ENCODE peak calls at places on chromosomes 11 and 22, in ten cellular contexts. Y, A, J, S, E, D, N, L, B and X are unnamed samples.
A peak's percentile ranks its signal among the peaks of the same experiment; 100 is the strongest.

GRCh38 chr22:50439314-50440250 is 35.3 kb downstream of the SBF1 start:
- DNase-seq in A (no peak), L (no peak), B (no peak), N (no peak), S (no peak), Y (no peak), D (no peak), E (no peak), J (no peak), X (no peak)

GRCh38 chr11:134478176-134478575 is 66.1 kb upstream of the B3GAT1 start:
- DNase-seq in Y (no peak), J (no peak), D (no peak), B (no peak), N (no peak), L (no peak), S (no peak), E (no peak), A (no peak), X (no peak)

GRCh38 chr11:35427158-35427557 is 7.8 kb upstream of the SLC1A2 start:
- DNase-seq in N (no peak), L (no peak), Y (peak; percentile 66), D (no peak), B (peak; percentile 87), J (no peak), S (no peak), A (peak; percentile 55), E (no peak), X (peak; percentile 43)

GRCh38 chr11:14242198-14242597 is 116.8 kb downstream of the RRAS2 start:
- DNase-seq in A (no peak), N (no peak), B (no peak), D (no peak), E (no peak), Y (no peak), L (no peak), J (no peak), S (peak; percentile 60), X (no peak)

GRCh38 chr11:17578958-17579357 is 31.9 kb downstream of the OTOG start:
- DNase-seq in A (no peak), N (no peak), J (no peak), L (no peak), D (no peak), E (no peak), Y (no peak), S (no peak), B (no peak), X (no peak)

GRCh38 chr22:49269928-49270327 is 557.7 kb downstream of the BRD1 start:
- DNase-seq in L (peak; percentile 46), E (no peak), A (no peak), D (no peak), S (peak; percentile 4), Y (no peak), J (no peak), N (no peak), B (no peak), X (no peak)

GRCh38 chr11:18633256-18634139 is 644 bp downstream of the SPTY2D1 start:
- DNase-seq in B (peak; percentile 53), S (peak; percentile 22), E (no peak), J (peak; percentile 11), N (no peak), L (peak; percentile 16), Y (no peak), D (no peak), A (no peak), X (no peak)

GRCh38 chr11:101960231-101960630 is 43.9 kb upstream of the ANGPTL5 start:
- DNase-seq in D (no peak), Y (no peak), A (no peak), L (no peak), N (no peak), S (no peak), J (no peak), B (peak; percentile 1), E (no peak), X (no peak)

GRCh38 chr11:120024046-120024445 is 113.9 kb downstream of the TRIM29 start:
- DNase-seq in J (no peak), S (no peak), A (no peak), D (no peak), L (no peak), B (no peak), E (no peak), Y (no peak), N (no peak), X (peak; percentile 12)

GRCh38 chr11:47324520-47324919 is 28.0 kb downstream of the MYBPC3 start:
- DNase-seq in Y (no peak), N (no peak), A (no peak), E (no peak), L (no peak), D (no peak), B (no peak), J (no peak), S (no peak), X (no peak)

GRCh38 chr11:58286249-58286648 is 18.2 kb upstream of the OR10W1 start:
- DNase-seq in S (peak; percentile 39), D (no peak), B (peak; percentile 45), Y (no peak), E (peak; percentile 23), J (peak; percentile 47), A (no peak), N (no peak), L (no peak), X (peak; percentile 56)

GRCh38 chr11:96044311-96044710 is 120.4 kb upstream of the MTMR2 start:
- DNase-seq in A (no peak), N (no peak), D (no peak), S (no peak), E (no peak), B (no peak), L (no peak), J (no peak), Y (no peak), X (no peak)

GRCh38 chr22:38862375-38863329 is 9.4 kb downstream of the CBX6 start:
- DNase-seq in D (no peak), E (no peak), A (no peak), N (no peak), J (no peak), S (peak; percentile 54), Y (no peak), B (peak; percentile 63), L (no peak), X (no peak)

GRCh38 chr22:38861927-38862326 is 10.1 kb downstream of the CBX6 start:
- DNase-seq in B (no peak), J (no peak), N (no peak), Y (no peak), S (no peak), E (no peak), D (no peak), L (no peak), A (no peak), X (no peak)

GRCh38 chr22:38859581-38860290 is 12.3 kb downstream of the CBX6 start:
- DNase-seq in L (no peak), B (no peak), S (no peak), N (no peak), D (no peak), Y (no peak), A (no peak), J (no peak), E (no peak), X (no peak)

GRCh38 chr22:38860291-38861169 is 11.5 kb downstream of the CBX6 start:
- DNase-seq in A (no peak), D (no peak), E (no peak), L (no peak), B (no peak), J (no peak), S (no peak), N (no peak), Y (no peak), X (no peak)

GRCh38 chr22:38861170-38861874 is 10.7 kb downstream of the CBX6 start:
- DNase-seq in L (no peak), S (no peak), A (no peak), B (no peak), J (no peak), N (no peak), E (no peak), Y (no peak), D (no peak), X (no peak)
- TF ChIP-seq CTCF in L (no peak), S (no peak), A (peak; percentile 37), B (peak; percentile 48), J (no peak), N (no peak), E (no peak), Y (peak; percentile 42), D (no peak), X (no peak)

DNA sequence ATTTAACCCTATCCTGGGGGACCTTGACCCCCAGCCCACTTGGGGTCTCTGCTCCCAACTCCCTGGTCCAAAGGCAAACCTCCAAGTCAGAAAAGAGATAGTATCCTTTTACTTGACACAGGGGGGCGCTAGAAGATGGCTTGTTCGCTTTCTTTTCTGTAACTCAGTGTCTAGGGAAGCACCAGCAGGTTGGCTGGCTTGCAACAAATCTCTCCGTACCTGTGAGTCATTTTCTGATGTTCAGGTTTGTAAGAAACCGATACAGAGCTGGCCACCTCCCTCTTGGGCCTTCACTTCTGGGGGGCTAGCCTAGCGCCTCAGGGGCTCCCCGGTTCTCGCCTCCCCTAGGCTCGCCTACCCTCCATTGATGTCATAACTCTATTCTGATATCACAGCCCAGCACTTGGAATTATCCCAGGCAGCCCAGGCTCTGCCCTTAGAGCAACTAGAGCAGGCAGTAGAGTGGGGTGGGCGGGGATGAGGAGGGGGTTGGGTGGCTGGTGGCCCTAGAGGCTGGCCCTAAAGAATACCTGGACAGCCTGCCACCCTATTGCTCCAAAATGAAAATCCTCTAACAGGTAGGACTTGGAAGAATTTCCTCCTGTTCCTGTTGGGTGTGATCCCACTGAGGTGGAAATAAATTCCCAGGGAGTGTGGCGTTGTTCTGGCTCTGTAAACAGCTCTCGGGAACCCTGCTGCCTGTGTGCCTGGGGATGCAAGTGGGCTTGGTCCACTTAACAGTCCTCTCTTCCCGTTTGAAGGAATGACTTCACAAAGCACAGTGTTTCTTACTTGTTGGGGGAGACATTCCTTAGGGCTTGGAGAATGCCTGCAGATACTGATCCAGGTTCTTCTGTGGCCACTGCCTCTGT is 69.4 kb downstream of the OSBP2 start:
- DNase-seq in A (peak; percentile 55), J (peak; percentile 24), E (peak; percentile 59), B (peak; percentile 88), Y (peak; percentile 76), N (peak; percentile 58), D (peak; percentile 18), S (peak; percentile 62), L (peak; percentile 60), X (peak; percentile 91)
- TF ChIP-seq CTCF in A (peak; percentile 75), J (peak; percentile 29), E (peak; percentile 90), B (peak; percentile 73), Y (peak; percentile 70), N (peak; percentile 77), D (peak; percentile 55), S (peak; percentile 22), L (peak; percentile 67), X (peak; percentile 71)

GRCh38 chr11:62974848-62975522 is 9.8 kb downstream of the SLC22A6 start:
- DNase-seq in N (no peak), L (peak; percentile 54), B (peak; percentile 10), Y (no peak), E (peak; percentile 36), D (no peak), S (peak; percentile 20), A (no peak), J (peak; percentile 90), X (peak; percentile 61)
- TF ChIP-seq CTCF in N (peak; percentile 79), L (peak; percentile 56), B (peak; percentile 31), Y (peak; percentile 40), E (peak; percentile 44), D (peak; percentile 10), S (no peak), A (peak; percentile 31), J (peak; percentile 74), X (peak; percentile 56)

GRCh38 chr22:41813726-41814410 is 13.4 kb downstream of the CCDC134 start:
- DNase-seq in S (no peak), B (no peak), E (no peak), Y (no peak), J (no peak), D (no peak), L (no peak), N (no peak), A (no peak), X (no peak)
- TF ChIP-seq CTCF in S (no peak), B (no peak), E (no peak), Y (no peak), J (no peak), D (no peak), L (no peak), N (no peak), A (no peak), X (no peak)